ENCODE peak calls at places on chromosomes 2 and 18, in four cellular contexts. V, B, Z and P are unnamed samples.

GRCh38 chr2:233953106-233953801 is 36.1 kb downstream of the TRPM8 start:
- DNase-seq in V (no peak), B (no peak), Z (no peak), P (no peak)

GRCh38 chr2:152573168-152573567 is 144.1 kb downstream of the PRPF40A start:
- DNase-seq in V (peak; percentile 20), B (no peak), Z (no peak), P (no peak)

GRCh38 chr2:169129703-169130243 is 60.4 kb downstream of the DHRS9 start:
- DNase-seq in V (peak; percentile 33), B (no peak), Z (no peak), P (no peak)

GRCh38 chr2:207505728-207506127 is 24.0 kb upstream of the CREB1 start:
- DNase-seq in V (no peak), B (no peak), Z (no peak), P (no peak)

GRCh38 chr18:50654658-50655550 is 95.0 kb downstream of the MAPK4 start:
- DNase-seq in V (no peak), B (no peak), Z (no peak), P (peak; percentile 61)

GRCh38 chr2:155266579-155266978 is 568.1 kb downstream of the KCNJ3 start:
- DNase-seq in V (no peak), B (no peak), Z (no peak), P (no peak)

GRCh38 chr2:188659656-188660406 is 314.3 kb upstream of the COL3A1 start:
- DNase-seq in V (no peak), B (no peak), Z (no peak), P (no peak)

GRCh38 chr2:168127361-168127760 is 120.0 kb downstream of the STK39 start:
- DNase-seq in V (no peak), B (no peak), Z (no peak), P (no peak)

GRCh38 chr2:205787761-205788160 is 105.5 kb downstream of the NRP2 start:
- DNase-seq in V (no peak), B (no peak), Z (no peak), P (no peak)

GRCh38 chr2:35873921-35874320 is 481.7 kb upstream of the CRIM1 start:
- DNase-seq in V (no peak), B (no peak), Z (no peak), P (no peak)

GRCh38 chr2:240576436-240577205 is 8.3 kb downstream of the RNPEPL1 start:
- DNase-seq in V (no peak), B (peak; percentile 41), Z (no peak), P (peak; percentile 45)

GRCh38 chr2:231113489-231113888 is 11.4 kb downstream of the HTR2B start:
- DNase-seq in V (no peak), B (no peak), Z (no peak), P (no peak)
- H3K4me3 ChIP-seq in V (no peak overlapping the region), B (no peak overlapping the region), Z (no peak overlapping the region), P (no peak overlapping the region)

GRCh38 chr18:45728341-45729010 is 4.5 kb downstream of the SLC14A1 start:
- DNase-seq in V (no peak), B (no peak), Z (no peak), P (no peak)
- H3K4me1 ChIP-seq in V (no peaks in the 10 kb centered on the region), B (no peaks in the 10 kb centered on the region), Z (no peaks in the 10 kb centered on the region), P (no peaks in the 10 kb centered on the region)

GRCh38 chr2:191853843-191854242 is 7.0 kb upstream of the CAVIN2 start:
- DNase-seq in V (no peak), B (no peak), Z (no peak), P (no peak)
- H3K4me3 ChIP-seq in V (no peak overlapping the region), B (no peak overlapping the region), Z (no peak overlapping the region), P (no peak overlapping the region)

GRCh38 chr2:64865073-64865830 is 123.9 kb upstream of the SLC1A4 start:
- DNase-seq in V (peak; percentile 90), B (peak; percentile 79), Z (no peak), P (peak; percentile 85)
- H3K4me1 ChIP-seq in V (peaks cover 18% of the 10 kb centered on the region), B (peaks cover 25% of the 10 kb centered on the region), Z (peaks cover 28% of the 10 kb centered on the region), P (peaks cover 3% of the 10 kb centered on the region)

GRCh38 chr2:8320305-8320704 is 361.6 kb upstream of the ID2 start:
- DNase-seq in V (no peak), B (no peak), Z (peak; percentile 11), P (no peak)
- H3K4me3 ChIP-seq in V (no peak overlapping the region), B (no peak overlapping the region), Z (no peak overlapping the region), P (no peak overlapping the region)

GRCh38 chr2:44936715-44937687 is 4.5 kb upstream of the SIX3 start:
- DNase-seq in V (no peak), B (no peak), Z (no peak), P (no peak)

GRCh38 chr2:44939074-44940052 is 2.1 kb upstream of the SIX3 start:
- DNase-seq in V (no peak), B (no peak), Z (no peak), P (no peak)

GRCh38 chr2:44937688-44938240 is 3.7 kb upstream of the SIX3 start:
- DNase-seq in V (peak; percentile 32), B (no peak), Z (no peak), P (no peak)

GRCh38 chr2:44940053-44940494 is 1.4 kb upstream of the SIX3 start:
- DNase-seq in V (no peak), B (no peak), Z (no peak), P (no peak)

DNA sequence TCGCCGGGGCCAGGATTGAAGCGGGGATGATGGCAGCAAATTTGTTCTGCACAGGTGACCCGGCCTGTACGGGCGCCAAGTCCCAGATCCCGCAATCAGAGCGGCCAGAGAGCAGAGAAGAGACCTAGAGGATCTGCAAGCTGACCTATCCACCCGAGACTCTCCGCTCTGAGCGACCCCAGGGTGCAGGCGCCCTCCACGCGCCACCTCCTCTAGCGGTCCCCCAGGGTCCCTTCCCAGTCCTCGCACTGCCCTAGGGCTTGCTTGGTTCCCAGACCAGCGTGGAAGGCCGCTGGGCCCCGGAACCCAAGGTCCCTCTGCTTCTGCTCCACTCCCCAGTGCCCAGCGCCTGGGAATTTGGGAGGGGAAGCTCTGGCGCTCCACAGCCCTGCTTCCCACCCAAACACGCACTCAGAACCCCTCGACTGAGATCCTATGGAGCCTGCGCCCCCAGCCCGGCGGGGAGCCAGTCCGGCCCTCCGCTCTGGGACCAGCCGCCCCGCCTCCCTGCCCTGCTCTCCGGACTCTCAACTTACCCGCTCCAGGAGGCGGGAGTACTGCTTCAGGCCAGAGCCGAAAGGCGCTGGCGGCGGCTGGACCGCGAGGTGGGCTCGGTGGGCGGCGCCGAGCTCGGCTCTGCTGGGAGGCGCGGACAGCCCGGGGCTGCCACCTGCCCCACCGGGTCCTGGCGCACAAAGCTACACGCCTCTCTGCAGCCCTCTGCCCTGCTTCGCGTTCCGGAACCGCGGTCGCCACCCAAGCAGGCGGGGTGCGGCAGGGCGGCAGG is 3.0 kb upstream of the SIX3 start:
- DNase-seq in V (no peak), B (no peak), Z (no peak), P (no peak)
- H3K4me1 ChIP-seq in V (peaks cover 20% of the 10 kb centered on the region), B (peaks cover 44% of the 10 kb centered on the region), Z (peaks cover 63% of the 10 kb centered on the region), P (no peaks in the 10 kb centered on the region)

GRCh38 chr2:10821291-10821690 is 8.7 kb upstream of the PDIA6 start:
- DNase-seq in V (no peak), B (no peak), Z (no peak), P (no peak)
- H3K4me3 ChIP-seq in V (no peak overlapping the region), B (no peak overlapping the region), Z (no peak overlapping the region), P (no peak overlapping the region)

GRCh38 chr2:120252207-120253020 is at the start of gene RALB:
- DNase-seq in V (peak; percentile 97), B (peak; percentile 100), Z (peak; percentile 99), P (peak; percentile 100)
- H3K4me1 ChIP-seq in V (peaks cover 23% of the 10 kb centered on the region), B (peaks cover 49% of the 10 kb centered on the region), Z (peaks cover 54% of the 10 kb centered on the region), P (peaks cover 16% of the 10 kb centered on the region)